ENCODE peak calls at places on chromosome 7, in nine cellular contexts. K is K562, R is upper lobe of left lung, H is sigmoid colon, U is stomach, F is transverse colon, Q is SK-N-SH, P is A549, B is suprapubic skin. I is an unnamed sample.

GRCh38 chr7:32941996-32942782 is 15.1 kb upstream of the FKBP9 start:
- DNase-seq in K (peak), P (peak), U (peak), R (peak), B (peak), Q (peak), H (peak), F (peak), I (peak)

GRCh38 chr7:74455933-74456332 is 2.2 kb downstream of the GTF2IRD1 start:
- DNase-seq in H (no peak), P (no peak), Q (no peak), B (no peak), K (no peak), F (no peak), R (no peak), U (no peak), I (no peak)

GRCh38 chr7:490461-491291 is 29.0 kb downstream of the PDGFA start:
- DNase-seq in P (no peak), Q (no peak), H (peak), U (no peak), K (no peak), B (peak), F (no peak), R (no peak), I (no peak)

GRCh38 chr7:30778246-30779025 is 7.2 kb downstream of the MINDY4 start:
- DNase-seq in U (no peak), F (no peak), B (no peak), K (no peak), Q (no peak), H (no peak), P (no peak), R (no peak), I (no peak)

GRCh38 chr7:7696458-7697119 is 21.8 kb downstream of the RPA3 start:
- DNase-seq in H (no peak), P (no peak), B (no peak), F (no peak), K (no peak), R (no peak), U (no peak), Q (no peak), I (no peak)

GRCh38 chr7:133782470-133782869 is 344.7 kb upstream of the LRGUK start:
- DNase-seq in K (no peak), F (no peak), P (no peak), U (no peak), Q (no peak), H (no peak), R (no peak), B (no peak), I (no peak)

GRCh38 chr7:5213286-5213645 is 23.2 kb downstream of the WIPI2 start:
- DNase-seq in H (peak), K (no peak), U (no peak), F (no peak), R (no peak), Q (no peak), B (peak), P (no peak), I (no peak)

GRCh38 chr7:1122832-1123501 is 35.1 kb downstream of the GPER1 start:
- DNase-seq in F (no peak), Q (no peak), U (no peak), R (no peak), P (no peak), H (no peak), K (no peak), B (peak), I (no peak)

GRCh38 chr7:114789942-114790341 is 132.0 kb upstream of the MDFIC start:
- DNase-seq in U (no peak), B (no peak), R (no peak), H (no peak), K (no peak), P (no peak), Q (no peak), F (no peak), I (no peak)

GRCh38 chr7:121279060-121279620 is 49.7 kb upstream of the WNT16 start:
- DNase-seq in P (no peak), R (no peak), U (no peak), F (no peak), H (no peak), Q (no peak), K (no peak), B (no peak), I (no peak)

GRCh38 chr7:47461161-47461560 is 120.8 kb downstream of the TNS3 start:
- DNase-seq in R (no peak), Q (no peak), K (no peak), F (no peak), H (no peak), P (no peak), U (no peak), B (no peak), I (no peak)

GRCh38 chr7:75642810-75643486 is 95.8 kb downstream of the HIP1 start:
- DNase-seq in R (peak), U (peak), B (no peak), F (peak), H (no peak), K (peak), Q (peak), P (peak), I (peak)

GRCh38 chr7:45414226-45414625 is 159.9 kb upstream of the ADCY1 start:
- DNase-seq in H (no peak), R (no peak), F (no peak), K (no peak), B (no peak), Q (no peak), P (no peak), U (no peak), I (no peak)

GRCh38 chr7:43015301-43015700 is 83.1 kb downstream of the MRPL32 start:
- DNase-seq in F (no peak), Q (no peak), U (no peak), H (no peak), B (no peak), R (no peak), P (no peak), K (no peak), I (no peak)
- TF ChIP-seq EP300 in F (no peak), Q (no peak), U (no peak), H (no peak), B (no peak), R (no peak), P (no peak), K (no peak), I (no peak)

GRCh38 chr7:3042861-3043489 is 692 bp downstream of the CARD11 start:
- DNase-seq in K (peak), H (no peak), B (no peak), P (no peak), U (no peak), R (peak), F (peak), Q (no peak), I (no peak)
- H3K4me3 ChIP-seq in K (peak), H (no peak), B (peak), P (peak), U (peak), R (peak), F (peak), Q (no peak), I (peak)

GRCh38 chr7:142567201-142567600 is 182.1 kb upstream of the PRSS1 start:
- DNase-seq in Q (no peak), H (no peak), K (no peak), B (no peak), F (no peak), P (no peak), U (no peak), R (no peak), I (no peak)
- H3K27ac ChIP-seq in Q (no peak), H (no peak), K (no peak), B (no peak), F (no peak), P (no peak), U (no peak), R (no peak), I (no peak)

GRCh38 chr7:158935062-158935461 is 78.7 kb downstream of the DYNC2I1 start:
- DNase-seq in U (no peak), H (no peak), F (no peak), K (no peak), Q (no peak), B (no peak), P (no peak), R (no peak), I (no peak)

GRCh38 chr7:158929306-158929705 is 72.9 kb downstream of the DYNC2I1 start:
- DNase-seq in F (no peak), U (no peak), R (no peak), K (no peak), Q (no peak), H (no peak), P (no peak), B (no peak), I (no peak)

GRCh38 chr7:158931899-158932298 is 75.5 kb downstream of the DYNC2I1 start:
- DNase-seq in H (no peak), B (no peak), U (no peak), Q (no peak), K (no peak), F (no peak), R (no peak), P (no peak), I (no peak)

GRCh38 chr7:158934628-158935027 is 78.3 kb downstream of the DYNC2I1 start:
- DNase-seq in R (no peak), Q (no peak), K (no peak), B (no peak), P (no peak), U (no peak), H (no peak), F (no peak), I (no peak)

GRCh38 chr7:158933468-158934139 is 77.2 kb downstream of the DYNC2I1 start:
- DNase-seq in Q (no peak), R (no peak), H (no peak), U (no peak), F (no peak), K (no peak), P (no peak), B (no peak), I (no peak)
- TF ChIP-seq EP300 in Q (no peak), R (no peak), H (no peak), U (no peak), F (no peak), K (no peak), P (no peak), B (no peak), I (no peak)

DNA sequence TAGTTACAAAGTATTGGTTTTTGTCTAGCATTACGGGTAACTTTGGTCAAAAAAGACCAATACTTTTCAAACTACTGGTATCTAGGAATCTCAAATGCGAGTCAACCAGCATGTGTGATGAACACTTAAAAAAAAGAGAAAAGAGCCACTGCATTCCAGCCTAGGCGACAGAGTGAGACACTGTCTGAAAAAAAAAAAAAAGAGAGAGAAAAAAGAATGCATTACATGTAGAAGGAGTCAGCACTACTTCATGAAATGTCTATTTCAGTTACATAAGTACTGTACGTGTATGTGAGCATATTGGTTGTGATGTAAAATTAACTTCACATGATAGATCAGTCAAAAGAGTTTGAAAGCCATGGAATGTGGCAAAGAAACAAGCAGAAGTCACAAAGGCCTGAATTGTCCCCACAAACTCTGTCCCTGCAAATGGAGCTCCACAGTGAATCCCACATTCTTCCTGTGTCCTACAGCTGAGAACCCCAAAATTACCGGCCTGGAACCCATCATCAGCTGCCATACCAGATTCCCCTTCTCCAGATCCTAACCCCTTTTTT is 1.6 kb downstream of the DENND11 start:
- DNase-seq in U (no peak), K (no peak), P (no peak), H (no peak), Q (no peak), B (no peak), R (no peak), F (no peak), I (no peak)
- H3K4me3 ChIP-seq in U (peak), K (no peak), P (peak), H (peak), Q (peak), B (peak), R (peak), F (peak), I (no peak)

DNA sequence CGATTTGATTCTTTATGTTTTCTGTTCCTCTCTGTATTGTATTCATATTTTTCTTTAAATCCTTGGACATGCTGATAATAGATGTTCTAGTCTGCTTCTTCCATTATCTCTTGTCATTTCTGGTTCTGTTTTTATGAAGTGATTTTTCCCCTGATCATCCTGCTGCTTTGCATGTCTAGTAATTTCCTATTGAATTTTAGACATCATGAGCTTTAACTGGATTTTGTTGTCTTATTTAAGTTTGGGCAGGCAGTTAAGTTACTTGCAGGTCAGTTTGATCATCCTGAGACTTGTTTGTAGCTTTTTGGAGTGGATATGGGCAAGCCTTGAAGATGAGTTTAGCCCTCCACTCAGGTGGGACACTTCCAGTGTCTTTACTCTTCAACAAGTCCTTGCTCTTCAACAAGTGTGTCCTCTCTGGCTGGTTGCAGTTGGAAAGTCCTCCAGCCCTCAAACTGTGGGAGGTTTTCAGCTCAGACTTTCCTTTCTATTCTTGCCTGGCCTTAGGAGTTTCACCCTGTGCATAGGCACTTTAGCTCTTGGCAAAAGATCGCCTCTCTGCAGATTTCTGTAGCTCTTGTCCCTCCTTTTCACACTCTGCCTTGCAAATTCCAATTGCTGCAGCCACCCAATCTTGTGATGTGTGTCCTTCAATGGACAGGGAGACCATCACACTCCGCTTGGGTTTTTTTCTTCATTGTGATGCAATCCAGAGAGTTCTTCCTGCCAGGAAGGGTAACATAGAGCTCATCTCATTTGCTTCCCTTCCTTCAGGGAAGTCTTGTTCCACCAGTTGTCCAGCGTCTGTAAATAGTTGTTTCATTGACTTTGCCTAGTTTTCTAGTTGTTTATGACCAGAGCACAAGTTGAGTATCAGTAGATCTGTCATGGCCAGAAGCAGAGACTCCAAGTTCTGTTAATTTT is 197.2 kb upstream of the SH2B2 start:
- DNase-seq in U (peak), K (no peak), F (no peak), R (no peak), H (no peak), P (no peak), Q (no peak), B (peak), I (no peak)
- H3K27ac ChIP-seq in U (no peak), K (no peak), F (no peak), R (no peak), H (no peak), P (no peak), Q (no peak), B (no peak), I (no peak)

GRCh38 chr7:101172854-101173751 is 7.0 kb downstream of the NAT16 start:
- DNase-seq in H (no peak), K (peak), P (no peak), R (peak), F (peak), Q (peak), U (peak), B (no peak), I (no peak)
- TF ChIP-seq EP300 in H (no peak), K (no peak), P (no peak), R (no peak), F (no peak), Q (no peak), U (no peak), B (no peak), I (no peak)

DNA sequence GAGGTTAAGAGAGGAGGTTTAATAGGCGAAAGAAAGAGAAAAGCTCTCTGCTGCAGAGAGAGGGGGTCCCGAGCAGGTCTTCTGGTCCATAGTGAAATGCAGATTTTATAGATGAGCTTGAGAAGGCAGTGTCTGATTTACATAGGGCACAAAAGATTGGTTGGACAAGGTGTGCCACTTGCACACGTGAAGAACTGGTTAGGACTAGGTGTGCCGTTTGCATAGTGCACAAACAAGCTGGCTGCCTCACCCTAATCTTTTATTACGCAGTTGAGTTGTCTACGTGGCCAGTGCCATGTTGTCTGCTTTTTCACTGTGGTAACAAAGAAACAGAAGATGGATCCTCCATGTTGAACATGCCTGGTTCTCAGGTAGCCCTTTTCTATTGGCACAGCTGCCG is 82.6 kb downstream of the AMPH start:
- DNase-seq in Q (no peak), U (no peak), R (no peak), H (no peak), F (peak), K (no peak), P (no peak), B (no peak), I (no peak)
- H3K4me3 ChIP-seq in Q (no peak), U (no peak), R (no peak), H (no peak), F (no peak), K (no peak), P (no peak), B (no peak), I (no peak)

DNA sequence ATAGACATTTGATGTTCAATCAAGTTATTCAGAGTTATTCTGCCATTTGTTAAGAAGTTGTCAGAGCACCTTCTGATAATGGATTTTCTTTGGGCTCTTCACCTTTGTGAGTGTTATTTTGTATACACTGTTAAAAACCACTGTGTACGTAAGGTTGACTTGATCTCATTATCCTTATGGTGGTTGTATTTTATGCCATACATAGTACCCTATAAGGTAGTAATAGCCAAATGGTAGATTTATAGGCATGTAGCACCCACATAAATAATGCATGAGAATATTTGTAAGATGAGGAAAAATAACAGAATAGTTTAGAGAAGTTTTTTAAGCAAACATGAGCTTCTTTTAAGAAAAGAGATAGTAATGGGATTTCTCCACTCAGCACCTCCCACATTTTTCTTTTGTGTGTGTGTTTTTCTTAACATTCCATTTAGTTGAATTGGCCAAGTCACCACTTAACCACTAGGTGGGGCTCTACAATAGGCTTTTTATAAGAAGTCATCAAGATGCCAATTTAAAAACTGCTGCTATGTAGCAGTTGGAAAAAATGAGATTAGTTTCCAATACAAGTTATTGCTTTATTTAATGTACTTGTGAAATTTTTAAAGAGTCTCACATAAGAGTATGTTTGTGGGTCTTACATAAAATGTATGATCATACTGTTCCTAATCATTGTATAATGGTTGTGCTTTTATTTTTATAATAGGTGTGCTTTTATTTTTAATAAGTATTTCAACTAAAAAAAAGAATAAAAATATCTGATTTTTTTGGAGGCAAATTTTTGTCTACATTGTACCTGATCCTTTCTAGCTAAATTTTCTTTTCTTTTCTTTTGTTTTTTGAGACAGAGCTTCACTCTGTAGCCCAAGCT is 41.1 kb upstream of the STMP1 start:
- DNase-seq in U (no peak), B (no peak), P (peak), Q (peak), H (no peak), F (peak), K (peak), R (no peak), I (peak)
- H3K27ac ChIP-seq in U (no peak), B (no peak), P (no peak), Q (peak), H (no peak), F (no peak), K (no peak), R (no peak), I (peak)

DNA sequence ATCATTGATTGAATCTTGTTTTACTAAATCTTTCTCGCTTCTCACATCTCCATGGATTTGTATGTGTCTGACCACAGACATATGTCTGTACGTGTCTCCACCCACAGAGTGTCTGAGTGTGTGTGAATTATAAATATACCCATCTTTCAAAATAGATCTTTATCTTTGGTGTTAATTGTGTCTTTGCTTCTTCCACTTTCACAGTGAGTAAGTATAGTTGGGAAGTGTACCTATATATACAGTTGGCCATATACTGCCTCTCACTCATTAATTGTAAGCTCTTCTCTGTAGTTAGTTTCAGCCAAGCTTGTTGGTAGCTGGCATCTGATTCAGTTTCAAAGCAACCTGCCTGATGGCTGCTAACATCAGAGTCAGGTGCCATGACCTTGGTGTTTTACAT is 18.4 kb downstream of the EEPD1 start:
- DNase-seq in B (no peak), R (no peak), F (no peak), P (no peak), K (no peak), U (no peak), Q (no peak), H (no peak), I (no peak)
- TF ChIP-seq EP300 in B (no peak), R (no peak), F (no peak), P (no peak), K (no peak), U (no peak), Q (no peak), H (no peak), I (no peak)

I was measured in tibial nerve.